ENCODE peak calls at places on chromosomes 1 and 21, in nine cellular contexts. T is HCEC 1CT, G is ACHN, X is skeletal muscle cell, C is amygdala, W is AG08395, P is frontal cortex, N is body of pancreas, B is hypothalamus. R is an unnamed sample.

GRCh38 chr1:209900734-209901133 is 37.3 kb upstream of the SYT14 start:
- DNase-seq in G (peak), N (no peak), X (no peak), P (peak), B (no peak), T (peak), C (no peak), W (peak), R (no peak)

GRCh38 chr1:54297596-54298283 is 97.8 kb downstream of the MRPL37 start:
- DNase-seq in B (peak), P (peak), X (no peak), C (peak), T (no peak), G (no peak), W (no peak), N (no peak), R (peak)

GRCh38 chr1:57881696-57882095 is 457.8 kb upstream of the DAB1 start:
- DNase-seq in X (no peak), P (no peak), B (no peak), T (no peak), G (no peak), C (no peak), W (no peak), N (no peak), R (no peak)

GRCh38 chr1:228424685-228425660 is 8.3 kb upstream of the TRIM17 start:
- DNase-seq in B (no peak), C (no peak), X (no peak), P (no peak), N (no peak), G (no peak), W (no peak), T (no peak), R (no peak)

GRCh38 chr1:13830170-13830569 is 130.2 kb downstream of the PRDM2 start:
- DNase-seq in T (no peak), G (no peak), W (no peak), N (no peak), C (no peak), P (no peak), X (no peak), B (no peak), R (no peak)

GRCh38 chr1:53112271-53112774 is 30.1 kb downstream of the SLC1A7 start:
- DNase-seq in N (no peak), P (no peak), G (peak), X (no peak), W (peak), B (no peak), C (no peak), T (peak), R (no peak)

GRCh38 chr1:34684246-34684645 is 70.6 kb upstream of the GJB5 start:
- DNase-seq in B (no peak), C (no peak), P (no peak), X (no peak), W (no peak), T (no peak), N (no peak), G (no peak), R (no peak)

GRCh38 chr1:53346007-53346813 is 18.3 kb upstream of the LRP8 start:
- DNase-seq in G (no peak), N (peak), W (no peak), C (no peak), X (no peak), B (no peak), P (no peak), T (no peak), R (no peak)

GRCh38 chr21:35256468-35256988 is 207.4 kb upstream of the RUNX1 start:
- DNase-seq in N (peak), C (peak), G (peak), P (no peak), T (peak), W (peak), X (peak), B (peak), R (peak)

GRCh38 chr1:197327776-197328364 is 59.8 kb downstream of the CRB1 start:
- DNase-seq in C (no peak), W (peak), X (no peak), B (no peak), N (no peak), T (peak), P (no peak), G (peak), R (no peak)

GRCh38 chr21:39132248-39132647 is 51.0 kb downstream of the PSMG1 start:
- DNase-seq in C (no peak), B (no peak), P (no peak), G (no peak), T (no peak), W (no peak), X (no peak), N (no peak), R (no peak)

GRCh38 chr1:236323819-236324411 is 42.2 kb upstream of the ERO1B start:
- DNase-seq in X (no peak), P (no peak), W (no peak), T (no peak), C (no peak), G (no peak), B (no peak), N (no peak), R (no peak)

GRCh38 chr1:64171797-64172281 is 31.6 kb upstream of the UBE2U start:
- DNase-seq in W (peak), T (peak), B (no peak), N (no peak), X (peak), G (peak), P (no peak), C (no peak), R (no peak)

GRCh38 chr1:46134660-46135331 is 2.4 kb upstream of the PIK3R3 start:
- DNase-seq in P (no peak), T (peak), X (peak), C (no peak), W (peak), N (no peak), B (no peak), G (no peak), R (no peak)

GRCh38 chr1:12709696-12710095 is 6.2 kb upstream of the AADACL3 start:
- DNase-seq in P (no peak), C (no peak), T (no peak), N (no peak), B (no peak), G (no peak), X (no peak), W (no peak), R (no peak)

GRCh38 chr1:150836129-150836773 is 28.2 kb upstream of the CTSK start:
- DNase-seq in C (no peak), N (no peak), G (no peak), P (no peak), X (no peak), T (no peak), B (no peak), W (no peak), R (no peak)

GRCh38 chr1:43293896-43294760 is 6.7 kb upstream of the TIE1 start:
- DNase-seq in C (peak), W (peak), P (no peak), T (peak), B (peak), N (no peak), G (no peak), X (peak), R (peak)

GRCh38 chr1:78651247-78651646 is 1.6 kb downstream of the IFI44 start:
- DNase-seq in C (no peak), G (no peak), X (peak), B (no peak), P (no peak), N (no peak), W (no peak), T (no peak), R (peak)

GRCh38 chr1:167548059-167548932 is 5.3 kb downstream of the CREG1 start:
- DNase-seq in W (peak), G (no peak), T (peak), N (no peak), P (no peak), X (peak), B (no peak), C (no peak), R (no peak)

GRCh38 chr1:26218906-26219494 is 15.0 kb upstream of the CEP85 start:
- DNase-seq in W (no peak), N (peak), T (no peak), C (no peak), G (peak), P (no peak), X (no peak), B (no peak), R (peak)

GRCh38 chr1:175960169-175960568 is 216.8 kb upstream of the TNR start:
- DNase-seq in W (no peak), T (no peak), C (no peak), B (no peak), N (no peak), P (no peak), G (no peak), X (no peak), R (no peak)

GRCh38 chr1:187471555-187471954 is 642.8 kb downstream of the PLA2G4A start:
- DNase-seq in C (no peak), N (no peak), X (peak), T (peak), P (no peak), W (no peak), G (no peak), B (no peak), R (no peak)

R was measured in mucosa of descending colon.